ENCODE peak calls at places on chromosomes 16 and 17, in eight cellular contexts. A is hepatocyte, W is cardiac muscle cell, S is fibroblast of the aortic adventitia, M is left ventricle myocardium inferior, E is RWPE1, V is IMR-90, I is stomach. G is an unnamed sample.

GRCh38 chr17:58272367-58273280 is 8.1 kb downstream of the MPO start:
- DNase-seq in A (no peak), W (no peak), S (no peak), M (no peak), E (no peak), V (no peak), I (no peak), G (no peak)

GRCh38 chr17:39841202-39841601 is 22.9 kb downstream of the IKZF3 start:
- DNase-seq in A (no peak), W (no peak), S (no peak), M (no peak), E (no peak), V (no peak), I (no peak), G (no peak)

GRCh38 chr16:27951752-27952151 is 111.8 kb downstream of the GSG1L start:
- DNase-seq in A (no peak), W (no peak), S (peak), M (no peak), E (no peak), V (peak), I (no peak), G (no peak)

GRCh38 chr17:45432405-45433113 is at the start of gene ARHGAP27:
- DNase-seq in A (peak), W (peak), S (no peak), M (peak), E (peak), V (no peak), I (peak), G (no peak)

GRCh38 chr17:1764274-1764673 is 2.4 kb downstream of the SERPINF1 start:
- DNase-seq in A (peak), W (no peak), S (peak), M (peak), E (no peak), V (peak), I (peak), G (no peak)

GRCh38 chr17:61816538-61816937 is 46.8 kb downstream of the BRIP1 start:
- DNase-seq in A (no peak), W (no peak), S (no peak), M (no peak), E (no peak), V (peak), I (no peak), G (no peak)

GRCh38 chr17:13518271-13519000 is 83.3 kb downstream of the HS3ST3A1 start:
- DNase-seq in A (no peak), W (no peak), S (peak), M (no peak), E (no peak), V (peak), I (no peak), G (no peak)

GRCh38 chr16:90078594-90078895 is 1.4 kb upstream of the PRDM7 start:
- DNase-seq in A (no peak), W (no peak), S (no peak), M (no peak), E (no peak), V (no peak), I (no peak), G (no peak)

GRCh38 chr16:27474921-27475320 is 72.9 kb downstream of the IL21R start:
- DNase-seq in A (no peak), W (no peak), S (no peak), M (no peak), E (no peak), V (no peak), I (no peak), G (no peak)

GRCh38 chr17:41480581-41480980 is 370 bp downstream of the KRT35 start:
- DNase-seq in A (no peak), W (no peak), S (no peak), M (no peak), E (no peak), V (no peak), I (no peak), G (no peak)

GRCh38 chr16:73060948-73061495 is 13.1 kb upstream of the ZFHX3 start:
- DNase-seq in A (no peak), W (no peak), S (no peak), M (no peak), E (no peak), V (no peak), I (no peak), G (no peak)

GRCh38 chr17:36586138-36586537 is 5.5 kb upstream of the DHRS11 start:
- DNase-seq in A (no peak), W (no peak), S (no peak), M (no peak), E (no peak), V (no peak), I (no peak), G (no peak)

GRCh38 chr16:72162105-72162680 is 9.8 kb downstream of the PMFBP1 start:
- DNase-seq in A (no peak), W (no peak), S (no peak), M (no peak), E (no peak), V (no peak), I (no peak), G (no peak)

GRCh38 chr16:11219188-11219587 is 36.8 kb downstream of the SOCS1 start:
- DNase-seq in A (no peak), W (no peak), S (no peak), M (no peak), E (no peak), V (no peak), I (no peak), G (no peak)

GRCh38 chr16:11217651-11218323 is 38.2 kb downstream of the SOCS1 start:
- DNase-seq in A (no peak), W (no peak), S (no peak), M (no peak), E (no peak), V (no peak), I (no peak), G (no peak)

GRCh38 chr16:11215935-11216556 is 40.0 kb downstream of the SOCS1 start:
- DNase-seq in A (no peak), W (no peak), S (peak), M (no peak), E (no peak), V (no peak), I (no peak), G (no peak)

GRCh38 chr16:11213799-11214198 is 42.2 kb downstream of the SOCS1 start:
- DNase-seq in A (no peak), W (no peak), S (no peak), M (no peak), E (no peak), V (no peak), I (no peak), G (no peak)

DNA sequence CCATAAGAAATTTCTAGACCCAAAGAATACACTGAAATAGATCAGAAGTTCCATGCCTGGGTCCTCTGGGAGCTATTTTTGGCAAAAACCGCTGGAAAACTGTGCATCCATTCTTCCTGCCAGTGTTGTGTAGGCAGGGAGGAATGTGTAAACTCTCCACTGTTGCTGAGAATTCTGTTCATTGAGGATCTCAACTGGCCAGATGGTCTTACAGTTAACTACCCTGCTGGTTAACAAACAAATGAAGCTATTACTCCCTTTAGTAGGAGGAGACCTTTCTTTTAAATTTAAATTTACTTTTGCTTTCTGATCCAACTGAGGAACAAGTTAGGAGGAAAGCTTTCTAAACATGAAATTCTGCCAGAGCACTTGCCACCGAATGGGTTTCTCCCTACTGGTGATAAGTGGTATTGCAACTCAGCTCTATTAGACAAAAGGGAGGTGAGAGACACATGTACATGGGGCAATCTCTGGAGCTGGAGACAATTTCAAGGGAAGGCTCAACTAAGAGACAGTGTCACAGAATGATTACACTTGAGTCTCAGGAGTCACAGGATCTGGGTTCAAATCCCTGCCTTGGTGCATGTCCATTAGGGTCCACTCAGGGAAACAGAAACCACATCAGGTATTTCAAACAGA is 37.6 kb downstream of the SOCS1 start:
- DNase-seq in A (no peak), W (no peak), S (no peak), M (no peak), E (no peak), V (peak), I (no peak), G (no peak)
- TF ChIP-seq CTCF in A (peak), W (peak), S (peak), M (peak), E (peak), V (peak), I (peak), G (peak)

DNA sequence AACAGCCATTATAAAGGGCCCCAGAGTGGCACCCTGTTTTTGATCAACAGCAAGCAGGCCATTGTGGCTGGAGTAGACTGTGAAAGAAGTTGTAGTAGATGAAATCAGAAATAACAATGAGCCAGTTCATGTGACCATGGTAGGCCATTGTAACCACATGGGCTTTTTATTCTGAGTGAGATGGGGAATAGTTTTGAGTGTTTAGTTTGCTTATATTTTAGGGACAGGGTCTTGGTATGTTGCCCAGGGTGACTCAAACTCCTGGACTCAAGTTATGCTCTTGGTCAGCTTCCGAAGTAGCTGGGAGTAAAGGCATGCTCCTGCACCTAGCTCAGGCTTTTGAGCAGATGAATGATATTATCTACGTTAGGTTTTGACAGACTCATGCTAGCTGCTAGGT is 12.0 kb downstream of the CBFB start:
- DNase-seq in A (no peak), W (no peak), S (peak), M (no peak), E (no peak), V (peak), I (no peak), G (no peak)
- TF ChIP-seq CTCF in A (no peak), W (no peak), S (no peak), M (no peak), E (no peak), V (no peak), I (no peak), G (no peak)

GRCh38 chr17:33291248-33292183 is 1.6 kb downstream of the ASIC2 start:
- DNase-seq in A (peak), W (peak), S (no peak), M (no peak), E (peak), V (peak), I (no peak), G (peak)

GRCh38 chr17:33294994-33295393 is 1.9 kb upstream of the ASIC2 start:
- DNase-seq in A (no peak), W (no peak), S (no peak), M (no peak), E (no peak), V (no peak), I (no peak), G (no peak)

GRCh38 chr17:33290156-33290697 is 2.9 kb downstream of the ASIC2 start:
- DNase-seq in A (no peak), W (no peak), S (no peak), M (no peak), E (no peak), V (no peak), I (no peak), G (no peak)

GRCh38 chr17:33292981-33293867 is at the start of gene ASIC2:
- DNase-seq in A (peak), W (peak), S (no peak), M (no peak), E (peak), V (peak), I (no peak), G (peak)

DNA sequence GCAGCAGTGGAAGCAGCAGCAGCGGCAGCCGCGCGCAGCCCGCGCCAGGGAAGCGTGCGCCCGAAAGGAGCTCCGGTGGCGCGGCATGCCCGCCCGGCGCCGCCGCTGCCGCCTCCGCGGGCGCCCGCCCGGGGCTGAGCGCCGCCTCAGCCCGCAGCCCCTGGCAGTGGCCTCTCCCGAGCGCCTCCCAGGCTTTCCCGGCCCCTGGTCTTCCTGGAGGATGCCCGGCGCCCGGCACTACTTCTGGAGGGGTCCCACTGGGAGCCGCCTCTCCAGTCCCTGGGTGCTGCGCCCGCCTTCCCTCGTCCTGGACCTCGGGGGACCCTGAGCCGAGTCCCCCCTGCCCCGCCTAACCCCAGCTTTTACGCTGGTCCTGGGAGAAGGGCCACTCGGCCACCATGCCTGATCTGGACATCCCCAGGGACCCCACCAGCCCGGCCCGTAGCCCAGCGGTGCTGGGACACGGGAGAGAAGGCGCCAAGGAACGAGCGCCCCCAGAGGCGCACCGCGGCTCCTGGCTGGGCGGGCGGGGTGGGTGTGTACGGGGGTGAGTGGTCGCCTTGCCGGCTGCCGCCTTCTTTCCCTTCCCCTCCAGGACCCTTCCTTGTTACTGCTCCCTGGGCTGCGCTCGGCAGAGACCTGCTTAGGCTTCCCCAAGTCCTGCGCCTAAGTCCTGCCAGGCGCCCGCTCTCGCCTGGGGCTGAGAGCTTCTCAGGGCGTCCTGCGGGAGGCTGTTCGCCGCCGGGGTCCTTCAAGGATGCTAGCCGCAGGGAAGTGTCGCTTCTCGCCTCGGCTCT is 713 bp downstream of the ASIC2 start:
- DNase-seq in A (peak), W (peak), S (peak), M (no peak), E (peak), V (peak), I (no peak), G (peak)
- TF ChIP-seq CTCF in A (peak), W (no peak), S (peak), M (peak), E (peak), V (peak), I (no peak), G (peak)

GRCh38 chr17:75773121-75773807 is 8.3 kb upstream of the GALK1 start:
- DNase-seq in A (peak), W (no peak), S (no peak), M (no peak), E (no peak), V (no peak), I (no peak), G (no peak)
- TF ChIP-seq CTCF in A (no peak), W (no peak), S (no peak), M (no peak), E (no peak), V (no peak), I (no peak), G (no peak)

GRCh38 chr16:78503501-78504110 is 404.2 kb downstream of the WWOX start:
- DNase-seq in A (peak), W (peak), S (peak), M (no peak), E (peak), V (peak), I (peak), G (peak)

GRCh38 chr16:78507576-78507975 is 408.1 kb downstream of the WWOX start:
- DNase-seq in A (no peak), W (no peak), S (no peak), M (no peak), E (no peak), V (no peak), I (no peak), G (no peak)

GRCh38 chr16:78504391-78504945 is 405.0 kb downstream of the WWOX start:
- DNase-seq in A (peak), W (no peak), S (peak), M (peak), E (no peak), V (no peak), I (peak), G (no peak)

GRCh38 chr16:78506372-78507193 is 407.1 kb downstream of the WWOX start:
- DNase-seq in A (peak), W (no peak), S (no peak), M (no peak), E (no peak), V (no peak), I (no peak), G (no peak)

DNA sequence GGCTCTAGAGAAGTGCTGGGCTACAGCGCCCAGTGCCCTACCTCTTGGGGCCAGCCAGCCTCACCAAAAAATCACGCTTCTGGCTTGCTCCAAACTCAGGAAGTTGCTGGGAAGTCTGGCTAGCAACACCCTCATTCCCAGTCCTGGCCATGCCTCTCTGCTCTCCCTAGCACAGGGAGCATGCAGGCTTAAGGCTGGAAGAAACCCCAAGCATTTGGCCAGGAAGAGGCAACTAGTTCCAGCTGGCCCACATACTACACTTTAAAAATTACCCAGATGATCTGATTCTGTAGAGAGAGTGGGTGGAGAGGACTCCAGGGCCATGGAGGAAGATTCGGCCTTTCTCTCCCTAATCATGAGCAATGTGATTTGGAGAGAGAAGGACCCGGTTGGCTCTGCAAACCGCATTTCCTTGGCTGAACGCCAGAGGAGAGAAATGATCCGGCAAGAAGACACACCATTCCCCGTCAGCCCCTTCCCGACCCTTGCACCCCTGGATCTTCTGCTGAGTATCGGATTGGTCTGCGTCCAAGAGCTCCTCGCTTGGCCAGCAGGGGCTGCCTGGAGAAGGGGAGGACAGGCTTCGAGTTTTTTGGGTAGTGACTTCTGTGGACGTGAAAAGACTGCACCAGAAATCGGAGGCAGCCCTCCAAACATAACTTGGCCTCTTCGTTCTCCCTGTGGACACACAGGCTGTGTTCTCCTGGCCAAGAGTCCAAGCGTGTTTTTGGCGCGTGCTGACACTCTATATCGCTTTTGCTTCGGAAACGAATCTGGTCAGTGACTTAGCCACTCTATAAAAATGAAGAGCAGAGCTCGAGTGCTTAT is 406.3 kb downstream of the WWOX start:
- DNase-seq in A (peak), W (no peak), S (peak), M (peak), E (no peak), V (no peak), I (peak), G (no peak)
- TF ChIP-seq CTCF in A (no peak), W (peak), S (peak), M (peak), E (no peak), V (no peak), I (no peak), G (no peak)

DNA sequence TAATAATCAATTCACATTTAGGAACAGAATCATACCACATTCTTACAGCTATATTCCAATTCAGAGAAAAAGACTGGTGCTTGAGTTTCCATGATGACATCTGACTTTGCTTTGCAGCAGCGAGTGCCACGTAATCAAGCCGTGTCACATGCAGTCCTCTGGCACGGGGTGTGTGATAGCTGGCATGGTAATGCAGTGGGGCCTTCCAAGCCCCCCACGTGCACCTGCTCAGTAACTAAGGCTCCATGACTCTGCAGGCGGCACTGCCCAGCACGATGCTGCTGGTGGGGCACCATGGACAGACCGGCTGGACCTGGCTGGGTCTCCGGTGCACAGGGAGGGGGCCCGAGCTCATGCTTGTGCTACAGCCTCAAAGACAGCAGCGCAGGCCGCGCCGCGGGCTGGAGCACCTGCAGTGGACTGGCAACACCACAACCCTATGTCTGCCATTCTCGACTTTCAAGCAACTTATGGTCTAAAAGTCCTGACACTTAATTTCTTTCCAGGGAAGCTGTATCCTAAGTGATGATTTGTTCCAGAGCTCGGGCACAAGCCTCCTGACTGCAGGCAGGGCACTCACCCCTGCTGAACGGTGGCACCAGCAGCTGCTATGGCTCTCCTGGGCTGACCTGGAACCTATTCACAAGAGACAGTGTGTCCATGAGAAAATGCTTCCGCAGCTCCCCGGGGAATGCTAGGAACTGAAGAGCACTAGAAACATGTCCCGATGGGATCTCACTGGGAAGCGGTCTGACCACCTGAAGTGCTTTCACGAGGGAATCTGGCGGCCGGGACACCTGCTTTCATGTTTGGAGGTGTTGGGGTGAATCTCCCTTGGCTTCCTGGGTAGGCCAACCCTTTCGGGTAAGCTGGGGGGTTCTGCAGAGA is 99.5 kb upstream of the DNAH17 start:
- DNase-seq in A (no peak), W (no peak), S (no peak), M (no peak), E (no peak), V (no peak), I (no peak), G (no peak)
- TF ChIP-seq CTCF in A (no peak), W (no peak), S (no peak), M (no peak), E (no peak), V (no peak), I (no peak), G (no peak)